ENCODE peak calls at places on chromosomes 13 and 19, in six cellular contexts. One of them, this sample, is unnamed. For H3K27me3, the result is how much of the 10 kb centered on the place peaks cover.

GRCh38 chr13:49214917-49215376 is 5.2 kb upstream of the MLNR start:
- DNase-seq in thoracic aorta: no peak
- DNase-seq in upper lobe of left lung: no peak
- DNase-seq in IMR-90: peak
- DNase-seq in heart right ventricle: peak
- DNase-seq in tibial artery: no peak
- DNase-seq in this sample: peak

GRCh38 chr19:17796013-17796837 is 1.3 kb downstream of the B3GNT3 start:
- DNase-seq in thoracic aorta: no peak
- DNase-seq in upper lobe of left lung: no peak
- DNase-seq in IMR-90: no peak
- DNase-seq in heart right ventricle: no peak
- DNase-seq in tibial artery: no peak
- DNase-seq in this sample: no peak

GRCh38 chr13:95784891-95785290 is 108.0 kb downstream of the DNAJC3 start:
- DNase-seq in thoracic aorta: no peak
- DNase-seq in upper lobe of left lung: no peak
- DNase-seq in IMR-90: peak
- DNase-seq in heart right ventricle: no peak
- DNase-seq in tibial artery: no peak
- DNase-seq in this sample: peak

GRCh38 chr19:8397746-8398721 is 7.9 kb downstream of the RAB11B start:
- DNase-seq in thoracic aorta: no peak
- DNase-seq in upper lobe of left lung: peak
- DNase-seq in IMR-90: no peak
- DNase-seq in heart right ventricle: no peak
- DNase-seq in tibial artery: no peak
- DNase-seq in this sample: no peak

GRCh38 chr13:34048652-34049051 is 230.7 kb downstream of the RFC3 start:
- DNase-seq in thoracic aorta: no peak
- DNase-seq in upper lobe of left lung: no peak
- DNase-seq in IMR-90: no peak
- DNase-seq in heart right ventricle: no peak
- DNase-seq in tibial artery: no peak
- DNase-seq in this sample: peak

GRCh38 chr19:31271569-31271911 is 77.7 kb downstream of the TSHZ3 start:
- DNase-seq in thoracic aorta: no peak
- DNase-seq in upper lobe of left lung: no peak
- DNase-seq in IMR-90: no peak
- DNase-seq in heart right ventricle: no peak
- DNase-seq in tibial artery: peak
- DNase-seq in this sample: no peak

GRCh38 chr13:87129602-87130300 is 541.4 kb upstream of the SLITRK5 start:
- DNase-seq in thoracic aorta: no peak
- DNase-seq in upper lobe of left lung: no peak
- DNase-seq in IMR-90: peak
- DNase-seq in heart right ventricle: no peak
- DNase-seq in tibial artery: no peak
- DNase-seq in this sample: peak

GRCh38 chr13:50699874-50700663 is 143.4 kb downstream of the DLEU7 start:
- DNase-seq in thoracic aorta: no peak
- DNase-seq in upper lobe of left lung: no peak
- DNase-seq in IMR-90: no peak
- DNase-seq in heart right ventricle: no peak
- DNase-seq in tibial artery: no peak
- DNase-seq in this sample: no peak

GRCh38 chr19:39112338-39112890 is 13.2 kb upstream of the PAK4 start:
- DNase-seq in thoracic aorta: no peak
- DNase-seq in upper lobe of left lung: no peak
- DNase-seq in IMR-90: no peak
- DNase-seq in heart right ventricle: no peak
- DNase-seq in tibial artery: no peak
- DNase-seq in this sample: peak

GRCh38 chr19:43639507-43640423 is at the start of gene CADM4:
- DNase-seq in thoracic aorta: no peak
- DNase-seq in upper lobe of left lung: peak
- DNase-seq in IMR-90: no peak
- DNase-seq in heart right ventricle: peak
- DNase-seq in tibial artery: no peak
- DNase-seq in this sample: no peak

GRCh38 chr19:31943778-31944177 is 401.6 kb upstream of the ZNF507 start:
- DNase-seq in thoracic aorta: no peak
- DNase-seq in upper lobe of left lung: no peak
- DNase-seq in IMR-90: no peak
- DNase-seq in heart right ventricle: no peak
- DNase-seq in tibial artery: no peak
- DNase-seq in this sample: no peak

GRCh38 chr13:45220403-45220802 is 19.6 kb upstream of the KCTD4 start:
- DNase-seq in thoracic aorta: no peak
- DNase-seq in upper lobe of left lung: no peak
- DNase-seq in IMR-90: no peak
- DNase-seq in heart right ventricle: no peak
- DNase-seq in tibial artery: no peak
- DNase-seq in this sample: no peak

GRCh38 chr13:80547341-80547740 is 206.4 kb upstream of the SPRY2 start:
- DNase-seq in thoracic aorta: no peak
- DNase-seq in upper lobe of left lung: no peak
- DNase-seq in IMR-90: no peak
- DNase-seq in heart right ventricle: no peak
- DNase-seq in tibial artery: no peak
- DNase-seq in this sample: no peak

GRCh38 chr19:1767464-1767933 is 14.2 kb downstream of the ONECUT3 start:
- DNase-seq in thoracic aorta: no peak
- DNase-seq in upper lobe of left lung: peak
- DNase-seq in IMR-90: no peak
- DNase-seq in heart right ventricle: peak
- DNase-seq in tibial artery: no peak
- DNase-seq in this sample: no peak

GRCh38 chr13:63427170-63427569 is 2011.5 kb upstream of the PCDH20 start:
- DNase-seq in thoracic aorta: no peak
- DNase-seq in upper lobe of left lung: no peak
- DNase-seq in IMR-90: no peak
- DNase-seq in heart right ventricle: no peak
- DNase-seq in tibial artery: no peak
- DNase-seq in this sample: no peak

GRCh38 chr13:48749699-48750473 is 96.2 kb downstream of the CYSLTR2 start:
- DNase-seq in thoracic aorta: peak
- DNase-seq in upper lobe of left lung: no peak
- DNase-seq in IMR-90: peak
- DNase-seq in heart right ventricle: peak
- DNase-seq in tibial artery: peak
- DNase-seq in this sample: peak

GRCh38 chr13:48749144-48749543 is 95.4 kb downstream of the CYSLTR2 start:
- DNase-seq in thoracic aorta: no peak
- DNase-seq in upper lobe of left lung: no peak
- DNase-seq in IMR-90: peak
- DNase-seq in heart right ventricle: no peak
- DNase-seq in tibial artery: no peak
- DNase-seq in this sample: peak

GRCh38 chr19:10546817-10547216 is 3.1 kb downstream of the ATG4D start:
- DNase-seq in thoracic aorta: no peak
- DNase-seq in upper lobe of left lung: peak
- DNase-seq in IMR-90: no peak
- DNase-seq in heart right ventricle: no peak
- DNase-seq in tibial artery: no peak
- DNase-seq in this sample: no peak

GRCh38 chr19:4712771-4713170 is 10.9 kb downstream of the DPP9 start:
- DNase-seq in thoracic aorta: no peak
- DNase-seq in upper lobe of left lung: no peak
- DNase-seq in IMR-90: no peak
- DNase-seq in heart right ventricle: no peak
- DNase-seq in tibial artery: no peak
- DNase-seq in this sample: no peak

GRCh38 chr13:42123600-42123999 is 75.2 kb downstream of the DGKH start:
- DNase-seq in thoracic aorta: no peak
- DNase-seq in upper lobe of left lung: no peak
- DNase-seq in IMR-90: no peak
- DNase-seq in heart right ventricle: no peak
- DNase-seq in tibial artery: no peak
- DNase-seq in this sample: no peak

GRCh38 chr19:6530385-6531162 is at the start of gene TNFSF9:
- DNase-seq in thoracic aorta: peak
- DNase-seq in upper lobe of left lung: peak
- DNase-seq in IMR-90: peak
- DNase-seq in heart right ventricle: peak
- DNase-seq in tibial artery: peak
- DNase-seq in this sample: peak

GRCh38 chr13:97742084-97742483 is 211.4 kb upstream of the IPO5 start:
- DNase-seq in thoracic aorta: no peak
- DNase-seq in upper lobe of left lung: no peak
- DNase-seq in IMR-90: no peak
- DNase-seq in heart right ventricle: no peak
- DNase-seq in tibial artery: no peak
- DNase-seq in this sample: no peak

GRCh38 chr19:45769821-45770191 is 754 bp upstream of the SIX5 start:
- DNase-seq in thoracic aorta: no peak
- DNase-seq in upper lobe of left lung: peak
- DNase-seq in IMR-90: peak
- DNase-seq in heart right ventricle: peak
- DNase-seq in tibial artery: peak
- DNase-seq in this sample: peak

GRCh38 chr13:102091231-102091630 is 310.6 kb downstream of the FGF14 start:
- DNase-seq in thoracic aorta: no peak
- DNase-seq in upper lobe of left lung: no peak
- DNase-seq in IMR-90: no peak
- DNase-seq in heart right ventricle: no peak
- DNase-seq in tibial artery: no peak
- DNase-seq in this sample: peak

GRCh38 chr19:39919976-39920375 is 14.5 kb downstream of the FCGBP start:
- DNase-seq in thoracic aorta: no peak
- DNase-seq in upper lobe of left lung: no peak
- DNase-seq in IMR-90: no peak
- DNase-seq in heart right ventricle: no peak
- DNase-seq in tibial artery: no peak
- DNase-seq in this sample: no peak

GRCh38 chr13:64305246-64305645 is 2889.6 kb upstream of the PCDH20 start:
- DNase-seq in thoracic aorta: no peak
- DNase-seq in upper lobe of left lung: no peak
- DNase-seq in IMR-90: peak
- DNase-seq in heart right ventricle: no peak
- DNase-seq in tibial artery: no peak
- DNase-seq in this sample: peak

GRCh38 chr13:89393758-89394157 is 1722.6 kb downstream of the SLITRK5 start:
- DNase-seq in thoracic aorta: no peak
- DNase-seq in upper lobe of left lung: no peak
- DNase-seq in IMR-90: no peak
- DNase-seq in heart right ventricle: no peak
- DNase-seq in tibial artery: no peak
- DNase-seq in this sample: no peak

GRCh38 chr13:110869231-110869804 is 45.6 kb downstream of the ANKRD10 start:
- DNase-seq in thoracic aorta: no peak
- DNase-seq in upper lobe of left lung: no peak
- DNase-seq in IMR-90: no peak
- DNase-seq in heart right ventricle: peak
- DNase-seq in tibial artery: no peak
- DNase-seq in this sample: no peak
- H3K27me3 ChIP-seq in thoracic aorta: under half
- H3K27me3 ChIP-seq in upper lobe of left lung: under half
- H3K27me3 ChIP-seq in IMR-90: under half
- H3K27me3 ChIP-seq in heart right ventricle: under half
- H3K27me3 ChIP-seq in tibial artery: under half
- H3K27me3 ChIP-seq in this sample: under half

GRCh38 chr19:41746593-41747227 is 8.6 kb upstream of the CEACAM6 start:
- DNase-seq in thoracic aorta: no peak
- DNase-seq in upper lobe of left lung: no peak
- DNase-seq in IMR-90: peak
- DNase-seq in heart right ventricle: no peak
- DNase-seq in tibial artery: no peak
- DNase-seq in this sample: peak

GRCh38 chr19:41744850-41745249 is 10.5 kb upstream of the CEACAM6 start:
- DNase-seq in thoracic aorta: no peak
- DNase-seq in upper lobe of left lung: no peak
- DNase-seq in IMR-90: no peak
- DNase-seq in heart right ventricle: no peak
- DNase-seq in tibial artery: no peak
- DNase-seq in this sample: no peak

GRCh38 chr19:41741244-41741554 is 14.1 kb upstream of the CEACAM6 start:
- DNase-seq in thoracic aorta: no peak
- DNase-seq in upper lobe of left lung: no peak
- DNase-seq in IMR-90: no peak
- DNase-seq in heart right ventricle: no peak
- DNase-seq in tibial artery: no peak
- DNase-seq in this sample: no peak

GRCh38 chr19:41748012-41748411 is 7.3 kb upstream of the CEACAM6 start:
- DNase-seq in thoracic aorta: no peak
- DNase-seq in upper lobe of left lung: no peak
- DNase-seq in IMR-90: no peak
- DNase-seq in heart right ventricle: no peak
- DNase-seq in tibial artery: no peak
- DNase-seq in this sample: no peak

GRCh38 chr19:41745761-41746160 is 9.6 kb upstream of the CEACAM6 start:
- DNase-seq in thoracic aorta: no peak
- DNase-seq in upper lobe of left lung: no peak
- DNase-seq in IMR-90: no peak
- DNase-seq in heart right ventricle: no peak
- DNase-seq in tibial artery: no peak
- DNase-seq in this sample: no peak
- H3K27me3 ChIP-seq in thoracic aorta: under half
- H3K27me3 ChIP-seq in upper lobe of left lung: under half
- H3K27me3 ChIP-seq in IMR-90: under half
- H3K27me3 ChIP-seq in heart right ventricle: under half
- H3K27me3 ChIP-seq in tibial artery: under half
- H3K27me3 ChIP-seq in this sample: under half

GRCh38 chr13:78595819-78596700 is 7.3 kb downstream of the POU4F1 start:
- DNase-seq in thoracic aorta: no peak
- DNase-seq in upper lobe of left lung: peak
- DNase-seq in IMR-90: no peak
- DNase-seq in heart right ventricle: peak
- DNase-seq in tibial artery: no peak
- DNase-seq in this sample: no peak
- H3K27me3 ChIP-seq in thoracic aorta: under half
- H3K27me3 ChIP-seq in upper lobe of left lung: under half
- H3K27me3 ChIP-seq in IMR-90: half or more
- H3K27me3 ChIP-seq in heart right ventricle: half or more
- H3K27me3 ChIP-seq in tibial artery: under half
- H3K27me3 ChIP-seq in this sample: half or more

GRCh38 chr19:54415208-54415900 is at the start of gene TTYH1:
- DNase-seq in thoracic aorta: no peak
- DNase-seq in upper lobe of left lung: peak
- DNase-seq in IMR-90: no peak
- DNase-seq in heart right ventricle: no peak
- DNase-seq in tibial artery: no peak
- DNase-seq in this sample: no peak

GRCh38 chr19:54418030-54418929 is 3.0 kb downstream of the TTYH1 start:
- DNase-seq in thoracic aorta: no peak
- DNase-seq in upper lobe of left lung: no peak
- DNase-seq in IMR-90: peak
- DNase-seq in heart right ventricle: no peak
- DNase-seq in tibial artery: no peak
- DNase-seq in this sample: no peak

GRCh38 chr19:54418930-54419800 is 3.9 kb downstream of the TTYH1 start:
- DNase-seq in thoracic aorta: no peak
- DNase-seq in upper lobe of left lung: no peak
- DNase-seq in IMR-90: no peak
- DNase-seq in heart right ventricle: no peak
- DNase-seq in tibial artery: no peak
- DNase-seq in this sample: no peak

GRCh38 chr19:54415901-54416621 is 797 bp downstream of the TTYH1 start:
- DNase-seq in thoracic aorta: no peak
- DNase-seq in upper lobe of left lung: no peak
- DNase-seq in IMR-90: no peak
- DNase-seq in heart right ventricle: no peak
- DNase-seq in tibial artery: no peak
- DNase-seq in this sample: no peak

GRCh38 chr19:54416695-54417491 is 1.6 kb downstream of the TTYH1 start:
- DNase-seq in thoracic aorta: no peak
- DNase-seq in upper lobe of left lung: peak
- DNase-seq in IMR-90: no peak
- DNase-seq in heart right ventricle: no peak
- DNase-seq in tibial artery: no peak
- DNase-seq in this sample: no peak
- H3K27me3 ChIP-seq in thoracic aorta: under half
- H3K27me3 ChIP-seq in upper lobe of left lung: under half
- H3K27me3 ChIP-seq in IMR-90: under half
- H3K27me3 ChIP-seq in heart right ventricle: under half
- H3K27me3 ChIP-seq in tibial artery: under half
- H3K27me3 ChIP-seq in this sample: under half